ENCODE peak calls at places on chromosomes 4 and X, in six cellular contexts. A is left cardiac atrium; D is effector CD4-positive, alpha-beta T cell; X is GM12878; T is ovary; O is dermis microvascular lymphatic vessel endothelial cell. Q is an unnamed sample.

GRCh38 chr4:125306112-125306511 is 8.6 kb upstream of the FAT4 start:
- DNase-seq in D (no peak), X (no peak), T (no peak), A (no peak), O (no peak), Q (no peak)

GRCh38 chr4:145930592-145930991 is 8.0 kb downstream of the ZNF827 start:
- DNase-seq in X (no peak), O (no peak), D (no peak), T (no peak), A (no peak), Q (no peak)

GRCh38 chrX:143571521-143571920 is 54.2 kb upstream of the SPANXN3 start:
- DNase-seq in A (no peak), D (no peak), O (no peak), T (no peak), X (no peak), Q (no peak)

GRCh38 chrX:49192722-49193328 is 6.7 kb upstream of the PRICKLE3 start:
- DNase-seq in A (no peak), O (peak), T (no peak), D (no peak), X (no peak), Q (no peak)

GRCh38 chr4:5974321-5974720 is 43.9 kb downstream of the C4orf50 start:
- DNase-seq in A (no peak), T (no peak), D (no peak), O (no peak), X (no peak), Q (no peak)

GRCh38 chr4:173518419-173519102 is 11.5 kb downstream of the HAND2 start:
- DNase-seq in D (no peak), O (no peak), X (no peak), T (peak), A (no peak), Q (no peak)

GRCh38 chr4:128301979-128302378 is 14.4 kb upstream of the PGRMC2 start:
- DNase-seq in X (no peak), A (no peak), T (no peak), O (no peak), D (no peak), Q (no peak)

GRCh38 chr4:68348577-68348976 is 1.3 kb downstream of the YTHDC1 start:
- DNase-seq in O (peak), X (no peak), T (no peak), A (no peak), D (no peak), Q (no peak)

GRCh38 chrX:41110801-41111625 is 25.8 kb downstream of the USP9X start:
- DNase-seq in D (no peak), T (no peak), O (no peak), X (no peak), A (no peak), Q (no peak)

GRCh38 chrX:18617351-18617750 is 54.6 kb downstream of the RS1 start:
- DNase-seq in D (no peak), T (no peak), A (no peak), X (no peak), O (peak), Q (peak)

GRCh38 chrX:72057844-72058243 is 73.9 kb downstream of the RTL5 start:
- DNase-seq in A (no peak), T (no peak), X (no peak), O (no peak), D (no peak), Q (no peak)

GRCh38 chrX:84046403-84046984 is 141.5 kb downstream of the RPS6KA6 start:
- DNase-seq in A (no peak), D (no peak), X (no peak), T (peak), O (peak), Q (no peak)

GRCh38 chrX:41137589-41137988 is 52.3 kb downstream of the USP9X start:
- DNase-seq in D (no peak), X (no peak), O (peak), A (no peak), T (no peak), Q (no peak)

GRCh38 chrX:136176399-136176825 is 29.1 kb downstream of the FHL1 start:
- DNase-seq in T (peak), D (no peak), O (no peak), A (no peak), X (no peak), Q (no peak)

GRCh38 chrX:124373348-124373747 is 27.0 kb downstream of the SH2D1A start:
- DNase-seq in T (no peak), D (no peak), O (no peak), X (no peak), A (no peak), Q (no peak)

GRCh38 chr4:2672700-2673099 is 83.4 kb downstream of the TNIP2 start:
- DNase-seq in O (no peak), T (no peak), X (no peak), A (no peak), D (no peak), Q (no peak)

GRCh38 chrX:113400193-113400704 is 559.6 kb upstream of the AMOT start:
- DNase-seq in D (no peak), O (no peak), A (no peak), T (no peak), X (no peak), Q (no peak)

GRCh38 chr4:25818293-25819240 is 44.2 kb downstream of the SEL1L3 start:
- DNase-seq in X (no peak), A (no peak), D (no peak), T (no peak), O (no peak), Q (no peak)

GRCh38 chr4:68299492-68300457 is 50.1 kb downstream of the YTHDC1 start:
- DNase-seq in T (no peak), X (no peak), O (no peak), A (no peak), D (no peak), Q (no peak)

GRCh38 chrX:10195947-10196346 is 39.2 kb downstream of the CLCN4 start:
- DNase-seq in X (no peak), T (no peak), D (no peak), A (no peak), O (no peak), Q (no peak)

GRCh38 chr4:155638195-155638960 is 28.3 kb upstream of the GUCY1A1 start:
- DNase-seq in X (no peak), D (no peak), O (peak), T (no peak), A (no peak), Q (no peak)

GRCh38 chr4:3317011-3317655 is 24.3 kb downstream of the RGS12 start:
- DNase-seq in X (no peak), D (no peak), T (no peak), O (no peak), A (no peak), Q (no peak)

GRCh38 chrX:51336584-51336983 is 4.0 kb downstream of the NUDT10 start:
- DNase-seq in X (no peak), D (no peak), A (no peak), O (peak), T (peak), Q (no peak)

GRCh38 chrX:42988700-42989099 is 210.7 kb upstream of the PPP1R2C start:
- DNase-seq in D (no peak), T (no peak), X (no peak), A (no peak), O (no peak), Q (no peak)

GRCh38 chr4:82718067-82718935 is 80.3 kb downstream of the SCD5 start:
- DNase-seq in T (peak), O (no peak), A (peak), X (no peak), D (no peak), Q (no peak)

GRCh38 chrX:140040397-140040796 is 75.1 kb upstream of the CXorf66 start:
- DNase-seq in O (no peak), D (no peak), A (no peak), X (no peak), T (no peak), Q (no peak)

GRCh38 chr4:24849662-24850280 is 54.4 kb downstream of the SOD3 start:
- DNase-seq in X (no peak), D (no peak), O (no peak), A (no peak), T (no peak), Q (no peak)

GRCh38 chr4:114057746-114058145 is 78.3 kb upstream of the ARSJ start:
- DNase-seq in D (no peak), T (no peak), O (no peak), X (no peak), A (no peak), Q (no peak)

GRCh38 chrX:149630681-149631292 is 805 bp downstream of the TMEM185A start:
- DNase-seq in O (peak), X (no peak), A (no peak), D (no peak), T (peak), Q (no peak)

GRCh38 chrX:46979340-46979739 is 67.1 kb downstream of the JADE3 start:
- DNase-seq in D (no peak), X (no peak), T (no peak), A (no peak), O (peak), Q (no peak)

GRCh38 chr4:182578402-182578801 is 335.2 kb downstream of the TENM3 start:
- DNase-seq in A (no peak), O (peak), T (no peak), X (no peak), D (no peak), Q (no peak)

GRCh38 chrX:79081895-79082512 is 62.5 kb upstream of the GPR174 start:
- DNase-seq in A (no peak), T (peak), D (peak), X (peak), O (peak), Q (no peak)

GRCh38 chrX:45196701-45197100 is 4.0 kb downstream of the DIPK2B start:
- DNase-seq in O (peak), X (no peak), D (no peak), A (no peak), T (no peak), Q (no peak)

GRCh38 chr4:8472166-8472688 is 31.6 kb downstream of the TRMT44 start:
- DNase-seq in O (no peak), T (no peak), X (no peak), A (no peak), D (no peak), Q (no peak)

GRCh38 chrX:68504237-68504636 is 5.4 kb downstream of the YIPF6 start:
- DNase-seq in O (peak), T (no peak), A (no peak), D (peak), X (no peak), Q (no peak)

Q was measured in pancreas.